ENCODE peak calls at places on chromosomes 1 and 21, in six cellular contexts. B, D, T, R, W and N are unnamed samples.

GRCh38 chr1:39720094-39720999 is 18.3 kb upstream of the PPIE start:
- DNase-seq in T (peak; percentile 73), R (peak; percentile 63), D (peak; percentile 64), B (no peak), W (peak; percentile 76), N (no peak)

GRCh38 chr1:47527653-47528272 is 89.9 kb downstream of the FOXD2 start:
- DNase-seq in R (peak; percentile 35), T (peak; percentile 52), D (no peak), W (peak; percentile 51), B (no peak), N (no peak)

GRCh38 chr21:36204980-36205379 is 48.4 kb downstream of the DOP1B start:
- DNase-seq in R (no peak), W (no peak), D (no peak), B (no peak), T (no peak), N (no peak)

GRCh38 chr1:2850502-2850901 is 49.0 kb upstream of the TTC34 start:
- DNase-seq in B (no peak), R (no peak), D (no peak), T (no peak), W (no peak), N (no peak)

GRCh38 chr21:43767980-43768867 is 7.9 kb downstream of the CSTB start:
- DNase-seq in R (peak; percentile 70), D (no peak), B (no peak), T (peak; percentile 94), W (peak; percentile 94), N (no peak)

GRCh38 chr1:223756002-223756775 is 43.9 kb downstream of the CAPN2 start:
- DNase-seq in B (no peak), T (no peak), D (peak; percentile 91), R (no peak), W (no peak), N (no peak)

GRCh38 chr1:2788506-2789163 is 12.9 kb downstream of the TTC34 start:
- DNase-seq in W (no peak), R (no peak), T (no peak), B (no peak), D (no peak), N (no peak)

GRCh38 chr1:10668241-10668761 is 128.1 kb downstream of the CASZ1 start:
- DNase-seq in D (no peak), T (no peak), R (peak; percentile 66), B (no peak), W (no peak), N (no peak)

GRCh38 chr1:22710688-22711024 is at the start of gene EPHB2:
- DNase-seq in B (peak; percentile 49), W (peak; percentile 33), R (peak; percentile 50), D (no peak), T (peak; percentile 53), N (no peak)